ENCODE peak calls at places on chromosomes 3 and 15, in nine cellular contexts. Z, G, Q, U, M, E, R, C and W are unnamed samples.

GRCh38 chr3:87248831-87249230 is 21.7 kb downstream of the CHMP2B start:
- DNase-seq in M (no peak), Z (no peak), E (no peak), U (no peak), R (no peak), C (no peak), Q (no peak), G (no peak), W (no peak)

GRCh38 chr3:133506215-133506901 is 67.1 kb upstream of the CDV3 start:
- DNase-seq in U (no peak), G (no peak), C (peak; percentile 98), E (no peak), R (no peak), Z (no peak), M (no peak), Q (peak; percentile 7), W (no peak)

GRCh38 chr3:179450901-179451334 is 352 bp downstream of the GNB4 start:
- DNase-seq in G (peak; percentile 42), R (no peak), U (peak; percentile 32), Z (no peak), E (no peak), C (no peak), Q (no peak), M (peak; percentile 11), W (no peak)

GRCh38 chr3:18024715-18025114 is 282.3 kb upstream of the TBC1D5 start:
- DNase-seq in Q (no peak), R (no peak), C (no peak), Z (no peak), G (no peak), M (no peak), U (no peak), E (no peak), W (no peak)

GRCh38 chr3:68088216-68088615 is 433.8 kb upstream of the SUCLG2 start:
- DNase-seq in C (no peak), U (no peak), E (no peak), M (no peak), R (no peak), Q (peak; percentile 92), Z (no peak), G (no peak), W (no peak)

GRCh38 chr3:133843634-133844033 is 38.0 kb downstream of the SRPRB start:
- DNase-seq in E (no peak), Q (peak; percentile 51), M (no peak), Z (peak; percentile 59), G (peak; percentile 95), R (no peak), C (no peak), U (no peak), W (no peak)

GRCh38 chr3:47476644-47477199 is 981 bp upstream of the SCAP start:
- DNase-seq in R (no peak), U (no peak), Z (no peak), E (no peak), C (no peak), M (no peak), Q (no peak), G (no peak), W (no peak)

GRCh38 chr3:186097663-186098451 is 11.0 kb downstream of the ETV5 start:
- DNase-seq in C (no peak), U (peak; percentile 74), M (no peak), E (peak; percentile 90), Z (no peak), R (no peak), G (peak; percentile 88), Q (peak; percentile 93), W (peak; percentile 80)

GRCh38 chr3:14792691-14793121 is 26.1 kb upstream of the FGD5 start:
- DNase-seq in Z (no peak), M (no peak), G (no peak), R (no peak), C (no peak), E (no peak), U (no peak), Q (no peak), W (no peak)

GRCh38 chr15:40936709-40937666 is 7.8 kb downstream of the DLL4 start:
- DNase-seq in Z (no peak), C (no peak), Q (peak; percentile 36), E (no peak), U (no peak), R (no peak), M (no peak), G (no peak), W (peak; percentile 27)

GRCh38 chr3:13393427-13394360 is 26.4 kb downstream of the NUP210 start:
- DNase-seq in U (no peak), Z (no peak), R (no peak), C (no peak), E (no peak), M (no peak), G (no peak), Q (no peak), W (no peak)

GRCh38 chr3:100087203-100087602 is 27.1 kb downstream of the FILIP1L start:
- DNase-seq in M (no peak), C (peak; percentile 70), R (no peak), G (no peak), Z (no peak), E (no peak), Q (peak; percentile 91), U (no peak), W (no peak)

GRCh38 chr15:35393403-35393802 is 152.6 kb downstream of the DPH6 start:
- DNase-seq in G (no peak), C (no peak), U (no peak), M (no peak), E (no peak), Q (no peak), R (no peak), Z (no peak), W (no peak)

GRCh38 chr15:50128266-50128665 is 9.2 kb upstream of the ATP8B4 start:
- DNase-seq in U (no peak), M (no peak), Z (no peak), E (no peak), Q (no peak), C (no peak), G (no peak), R (no peak), W (peak; percentile 11)

GRCh38 chr15:65655026-65655425 is 33.3 kb downstream of the SLC24A1 start:
- DNase-seq in Z (no peak), R (no peak), E (no peak), G (no peak), M (no peak), C (no peak), U (peak; percentile 58), Q (peak; percentile 74), W (no peak)

GRCh38 chr3:173913397-173913796 is 515.9 kb downstream of the NLGN1 start:
- DNase-seq in M (no peak), Z (no peak), G (peak; percentile 9), C (no peak), R (no peak), Q (peak; percentile 13), U (no peak), E (no peak), W (no peak)